ENCODE peak calls at places on chromosomes 1 and 21, in five cellular contexts. One of them, this sample, is unnamed.

GRCh38 chr1:1371741-1372711 is 3.0 kb downstream of the AURKAIP1 start:
- DNase-seq in lower lobe of right lung: peak; percentile 81
- DNase-seq in CD4-positive, alpha-beta T cell: peak; percentile 70
- DNase-seq in substantia nigra: no peak
- DNase-seq in kidney epithelial cell: no peak
- DNase-seq in this sample: peak; percentile 79

GRCh38 chr1:24107462-24108225 is 4.3 kb downstream of the MYOM3 start:
- DNase-seq in CD4-positive, alpha-beta T cell: no peak
- DNase-seq in substantia nigra: no peak
- DNase-seq in kidney epithelial cell: peak; percentile 34
- DNase-seq in lower lobe of right lung: peak; percentile 36
- DNase-seq in this sample: peak; percentile 26

GRCh38 chr1:231062500-231063270 is 22.6 kb upstream of the FAM89A start:
- DNase-seq in CD4-positive, alpha-beta T cell: no peak
- DNase-seq in kidney epithelial cell: no peak
- DNase-seq in lower lobe of right lung: no peak
- DNase-seq in substantia nigra: no peak
- DNase-seq in this sample: no peak

GRCh38 chr21:37459575-37459974 is 93.0 kb downstream of the DYRK1A start:
- DNase-seq in CD4-positive, alpha-beta T cell: no peak
- DNase-seq in lower lobe of right lung: no peak
- DNase-seq in substantia nigra: no peak
- DNase-seq in kidney epithelial cell: no peak
- DNase-seq in this sample: no peak

GRCh38 chr1:65882091-65882490 is 89.4 kb downstream of the PDE4B start:
- DNase-seq in lower lobe of right lung: no peak
- DNase-seq in kidney epithelial cell: no peak
- DNase-seq in substantia nigra: no peak
- DNase-seq in CD4-positive, alpha-beta T cell: no peak
- DNase-seq in this sample: no peak

GRCh38 chr1:42576935-42577334 is 81.3 kb upstream of the PPIH start:
- DNase-seq in lower lobe of right lung: no peak
- DNase-seq in kidney epithelial cell: no peak
- DNase-seq in CD4-positive, alpha-beta T cell: no peak
- DNase-seq in substantia nigra: no peak
- DNase-seq in this sample: no peak

GRCh38 chr21:42350899-42351543 is at the start of gene TFF2:
- DNase-seq in substantia nigra: no peak
- DNase-seq in CD4-positive, alpha-beta T cell: no peak
- DNase-seq in kidney epithelial cell: no peak
- DNase-seq in lower lobe of right lung: no peak
- DNase-seq in this sample: peak; percentile 27

GRCh38 chr1:212315907-212316306 is 30.7 kb downstream of the PPP2R5A start:
- DNase-seq in substantia nigra: no peak
- DNase-seq in CD4-positive, alpha-beta T cell: no peak
- DNase-seq in kidney epithelial cell: no peak
- DNase-seq in lower lobe of right lung: no peak
- DNase-seq in this sample: no peak

GRCh38 chr1:54384921-54385726 is 21.1 kb downstream of the SSBP3 start:
- DNase-seq in CD4-positive, alpha-beta T cell: no peak
- DNase-seq in lower lobe of right lung: no peak
- DNase-seq in substantia nigra: no peak
- DNase-seq in kidney epithelial cell: no peak
- DNase-seq in this sample: peak; percentile 32

GRCh38 chr1:33655496-33655895 is 183.1 kb downstream of the ZSCAN20 start:
- DNase-seq in kidney epithelial cell: no peak
- DNase-seq in substantia nigra: no peak
- DNase-seq in lower lobe of right lung: no peak
- DNase-seq in CD4-positive, alpha-beta T cell: no peak
- DNase-seq in this sample: no peak

GRCh38 chr1:89781494-89782126 is 39.2 kb upstream of the LRRC8D start:
- DNase-seq in substantia nigra: no peak
- DNase-seq in lower lobe of right lung: no peak
- DNase-seq in CD4-positive, alpha-beta T cell: no peak
- DNase-seq in kidney epithelial cell: peak; percentile 34
- DNase-seq in this sample: no peak

GRCh38 chr1:29974345-29974744 is 738.0 kb downstream of the PTPRU start:
- DNase-seq in kidney epithelial cell: peak; percentile 99
- DNase-seq in CD4-positive, alpha-beta T cell: no peak
- DNase-seq in lower lobe of right lung: no peak
- DNase-seq in substantia nigra: no peak
- DNase-seq in this sample: no peak

GRCh38 chr1:67988066-67988465 is 62.4 kb downstream of the DIRAS3 start:
- DNase-seq in lower lobe of right lung: no peak
- DNase-seq in substantia nigra: no peak
- DNase-seq in kidney epithelial cell: no peak
- DNase-seq in CD4-positive, alpha-beta T cell: no peak
- DNase-seq in this sample: no peak

GRCh38 chr1:58804853-58805252 is 21.0 kb upstream of the JUN start:
- DNase-seq in kidney epithelial cell: no peak
- DNase-seq in substantia nigra: no peak
- DNase-seq in CD4-positive, alpha-beta T cell: no peak
- DNase-seq in lower lobe of right lung: no peak
- DNase-seq in this sample: peak; percentile 53